ENCODE peak calls at places on chromosomes 16 and 17, in six cellular contexts. One of them, this sample, is unnamed.

GRCh38 chr17:3845361-3845753 is 689 bp downstream of the NCBP3 start:
- DNase-seq in testis: peak
- DNase-seq in adrenal gland: peak
- DNase-seq in Peyer's patch: peak
- DNase-seq in breast epithelium: no peak
- DNase-seq in transverse colon: peak
- DNase-seq in this sample: no peak

GRCh38 chr17:1644493-1645206 is 882 bp downstream of the SCARF1 start:
- DNase-seq in adrenal gland: no peak
- DNase-seq in breast epithelium: no peak
- DNase-seq in Peyer's patch: peak
- DNase-seq in testis: no peak
- DNase-seq in transverse colon: no peak
- DNase-seq in this sample: no peak

GRCh38 chr17:59074494-59074893 is 32.2 kb downstream of the TRIM37 start:
- DNase-seq in Peyer's patch: no peak
- DNase-seq in transverse colon: no peak
- DNase-seq in testis: no peak
- DNase-seq in breast epithelium: no peak
- DNase-seq in adrenal gland: no peak
- DNase-seq in this sample: no peak

GRCh38 chr17:38903404-38903803 is 22.0 kb upstream of the LASP1NB start:
- DNase-seq in breast epithelium: no peak
- DNase-seq in transverse colon: no peak
- DNase-seq in testis: no peak
- DNase-seq in Peyer's patch: no peak
- DNase-seq in adrenal gland: no peak
- DNase-seq in this sample: no peak

GRCh38 chr17:68657166-68657940 is 56.2 kb upstream of the FAM20A start:
- DNase-seq in testis: no peak
- DNase-seq in Peyer's patch: no peak
- DNase-seq in adrenal gland: no peak
- DNase-seq in breast epithelium: no peak
- DNase-seq in transverse colon: no peak
- DNase-seq in this sample: no peak

GRCh38 chr17:67435122-67435521 is 58.0 kb downstream of the PITPNC1 start:
- DNase-seq in transverse colon: peak
- DNase-seq in adrenal gland: peak
- DNase-seq in Peyer's patch: peak
- DNase-seq in testis: no peak
- DNase-seq in breast epithelium: no peak
- DNase-seq in this sample: peak

GRCh38 chr16:57462978-57463362 is 491 bp downstream of the POLR2C start:
- DNase-seq in testis: no peak
- DNase-seq in transverse colon: no peak
- DNase-seq in Peyer's patch: no peak
- DNase-seq in adrenal gland: no peak
- DNase-seq in breast epithelium: no peak
- DNase-seq in this sample: no peak

GRCh38 chr16:85460983-85461813 is 151.9 kb upstream of the GSE1 start:
- DNase-seq in Peyer's patch: no peak
- DNase-seq in breast epithelium: no peak
- DNase-seq in adrenal gland: no peak
- DNase-seq in testis: no peak
- DNase-seq in transverse colon: no peak
- DNase-seq in this sample: no peak

GRCh38 chr17:75783069-75783783 is 1.4 kb upstream of the UNK start:
- DNase-seq in breast epithelium: no peak
- DNase-seq in adrenal gland: no peak
- DNase-seq in Peyer's patch: no peak
- DNase-seq in testis: no peak
- DNase-seq in transverse colon: no peak
- DNase-seq in this sample: no peak

GRCh38 chr16:58409316-58409973 is 17.2 kb downstream of the GINS3 start:
- DNase-seq in transverse colon: no peak
- DNase-seq in Peyer's patch: no peak
- DNase-seq in breast epithelium: peak
- DNase-seq in adrenal gland: peak
- DNase-seq in testis: peak
- DNase-seq in this sample: peak

GRCh38 chr17:68646626-68647526 is 45.7 kb upstream of the FAM20A start:
- DNase-seq in Peyer's patch: no peak
- DNase-seq in testis: no peak
- DNase-seq in adrenal gland: no peak
- DNase-seq in breast epithelium: no peak
- DNase-seq in transverse colon: no peak
- DNase-seq in this sample: peak

GRCh38 chr17:41678907-41679739 is 9.6 kb upstream of the EIF1 start:
- DNase-seq in testis: no peak
- DNase-seq in breast epithelium: no peak
- DNase-seq in adrenal gland: no peak
- DNase-seq in transverse colon: no peak
- DNase-seq in Peyer's patch: peak
- DNase-seq in this sample: no peak

GRCh38 chr17:1565860-1566259 is 3.3 kb upstream of the PITPNA start:
- DNase-seq in testis: no peak
- DNase-seq in Peyer's patch: no peak
- DNase-seq in breast epithelium: no peak
- DNase-seq in transverse colon: no peak
- DNase-seq in adrenal gland: no peak
- DNase-seq in this sample: no peak

GRCh38 chr16:72989203-72989991 is 58.5 kb downstream of the ZFHX3 start:
- DNase-seq in Peyer's patch: no peak
- DNase-seq in transverse colon: no peak
- DNase-seq in testis: peak
- DNase-seq in breast epithelium: no peak
- DNase-seq in adrenal gland: no peak
- DNase-seq in this sample: no peak

GRCh38 chr17:45234641-45235040 is 13.0 kb downstream of the FMNL1 start:
- DNase-seq in transverse colon: no peak
- DNase-seq in breast epithelium: no peak
- DNase-seq in adrenal gland: no peak
- DNase-seq in Peyer's patch: peak
- DNase-seq in testis: no peak
- DNase-seq in this sample: no peak

GRCh38 chr17:68383443-68384321 is 73.6 kb downstream of the WIPI1 start:
- DNase-seq in transverse colon: no peak
- DNase-seq in Peyer's patch: no peak
- DNase-seq in breast epithelium: no peak
- DNase-seq in testis: no peak
- DNase-seq in adrenal gland: peak
- DNase-seq in this sample: no peak

GRCh38 chr17:60554377-60554788 is 28.3 kb upstream of the APPBP2 start:
- DNase-seq in breast epithelium: no peak
- DNase-seq in adrenal gland: peak
- DNase-seq in transverse colon: no peak
- DNase-seq in Peyer's patch: no peak
- DNase-seq in testis: peak
- DNase-seq in this sample: peak

GRCh38 chr16:10511829-10512228 is 68.6 kb downstream of the EMP2 start:
- DNase-seq in transverse colon: no peak
- DNase-seq in testis: no peak
- DNase-seq in breast epithelium: no peak
- DNase-seq in Peyer's patch: no peak
- DNase-seq in adrenal gland: no peak
- DNase-seq in this sample: no peak

GRCh38 chr17:4852504-4853075 is 19.4 kb downstream of the MINK1 start:
- DNase-seq in breast epithelium: no peak
- DNase-seq in transverse colon: no peak
- DNase-seq in testis: no peak
- DNase-seq in adrenal gland: no peak
- DNase-seq in Peyer's patch: no peak
- DNase-seq in this sample: no peak

GRCh38 chr16:22195445-22195694 is 10.7 kb upstream of the EEF2K start:
- DNase-seq in testis: no peak
- DNase-seq in transverse colon: no peak
- DNase-seq in adrenal gland: no peak
- DNase-seq in Peyer's patch: no peak
- DNase-seq in breast epithelium: no peak
- DNase-seq in this sample: no peak

GRCh38 chr16:22202261-22202637 is 3.8 kb upstream of the EEF2K start:
- DNase-seq in breast epithelium: no peak
- DNase-seq in testis: no peak
- DNase-seq in adrenal gland: no peak
- DNase-seq in Peyer's patch: no peak
- DNase-seq in transverse colon: no peak
- DNase-seq in this sample: no peak

GRCh38 chr16:22195695-22196558 is 10.2 kb upstream of the EEF2K start:
- DNase-seq in breast epithelium: peak
- DNase-seq in adrenal gland: peak
- DNase-seq in testis: peak
- DNase-seq in transverse colon: peak
- DNase-seq in Peyer's patch: peak
- DNase-seq in this sample: peak

GRCh38 chr16:22194707-22195444 is 11.2 kb upstream of the EEF2K start:
- DNase-seq in Peyer's patch: no peak
- DNase-seq in breast epithelium: no peak
- DNase-seq in adrenal gland: peak
- DNase-seq in transverse colon: no peak
- DNase-seq in testis: no peak
- DNase-seq in this sample: no peak

GRCh38 chr16:22198547-22199293 is 7.4 kb upstream of the EEF2K start:
- DNase-seq in testis: no peak
- DNase-seq in transverse colon: no peak
- DNase-seq in breast epithelium: no peak
- DNase-seq in adrenal gland: no peak
- DNase-seq in Peyer's patch: no peak
- DNase-seq in this sample: no peak
- TF ChIP-seq CTCF in testis: no peak
- TF ChIP-seq CTCF in transverse colon: no peak
- TF ChIP-seq CTCF in breast epithelium: no peak
- TF ChIP-seq CTCF in adrenal gland: no peak
- TF ChIP-seq CTCF in Peyer's patch: no peak
- TF ChIP-seq CTCF in this sample: no peak

GRCh38 chr16:4371481-4372314 is at the start of gene VASN:
- DNase-seq in transverse colon: peak
- DNase-seq in breast epithelium: peak
- DNase-seq in testis: peak
- DNase-seq in adrenal gland: peak
- DNase-seq in Peyer's patch: peak
- DNase-seq in this sample: peak
- TF ChIP-seq POLR2A in transverse colon: peak
- TF ChIP-seq POLR2A in breast epithelium: peak
- TF ChIP-seq POLR2A in testis: peak
- TF ChIP-seq POLR2A in adrenal gland: peak
- TF ChIP-seq POLR2A in Peyer's patch: no peak
- TF ChIP-seq POLR2A in this sample: no peak

DNA sequence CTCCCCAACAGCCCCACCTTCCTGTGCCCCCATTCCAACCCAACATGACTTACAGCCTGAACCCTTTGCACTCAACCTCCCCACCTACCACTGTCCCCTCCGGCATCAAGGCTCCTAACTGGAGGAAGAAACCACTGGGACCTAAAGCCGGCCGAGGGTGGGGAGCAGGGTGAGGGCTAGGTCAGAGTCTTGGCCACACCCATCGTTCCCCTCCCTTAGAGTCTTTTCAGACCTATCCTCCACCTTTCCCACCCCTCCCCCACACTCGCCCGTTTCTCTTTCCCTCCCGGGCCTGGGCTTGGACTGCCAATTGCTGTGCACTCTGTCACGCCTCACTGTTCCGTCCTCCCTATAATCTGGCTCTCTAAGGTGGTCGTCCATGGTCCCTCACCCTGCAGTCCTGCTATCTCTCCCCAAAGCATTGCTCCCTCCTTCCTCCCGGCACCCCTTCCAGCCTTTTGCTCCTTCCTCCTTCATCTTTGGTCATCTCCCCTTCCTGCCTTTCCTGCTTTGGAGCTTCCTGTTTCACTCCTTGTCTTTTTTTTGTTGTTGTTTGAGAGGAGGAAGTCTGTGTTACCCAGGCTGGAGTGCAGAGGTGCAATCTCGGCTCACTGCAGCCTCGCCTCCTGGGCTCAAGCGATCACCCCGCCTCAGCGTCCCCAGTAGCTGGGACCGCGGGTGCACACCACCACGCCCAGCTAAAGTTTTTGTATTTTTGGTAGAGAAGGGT is 958 bp upstream of the CLDN7 start:
- DNase-seq in Peyer's patch: peak
- DNase-seq in breast epithelium: peak
- DNase-seq in adrenal gland: peak
- DNase-seq in transverse colon: peak
- DNase-seq in testis: no peak
- DNase-seq in this sample: no peak
- H3K4me3 ChIP-seq in Peyer's patch: peak
- H3K4me3 ChIP-seq in breast epithelium: peak
- H3K4me3 ChIP-seq in adrenal gland: no peak
- H3K4me3 ChIP-seq in transverse colon: peak
- H3K4me3 ChIP-seq in testis: no peak
- H3K4me3 ChIP-seq in this sample: peak

GRCh38 chr16:1126044-1126443 is 26.9 kb upstream of the CACNA1H start:
- DNase-seq in adrenal gland: no peak
- DNase-seq in transverse colon: no peak
- DNase-seq in testis: no peak
- DNase-seq in Peyer's patch: no peak
- DNase-seq in breast epithelium: no peak
- DNase-seq in this sample: no peak
- TF ChIP-seq CTCF in adrenal gland: no peak
- TF ChIP-seq CTCF in transverse colon: no peak
- TF ChIP-seq CTCF in testis: no peak
- TF ChIP-seq CTCF in Peyer's patch: no peak
- TF ChIP-seq CTCF in breast epithelium: no peak
- TF ChIP-seq CTCF in this sample: no peak

GRCh38 chr17:58001461-58002124 is 5.5 kb downstream of the SRSF1 start:
- DNase-seq in breast epithelium: no peak
- DNase-seq in Peyer's patch: no peak
- DNase-seq in testis: no peak
- DNase-seq in adrenal gland: no peak
- DNase-seq in transverse colon: no peak
- DNase-seq in this sample: no peak
- TF ChIP-seq POLR2A in breast epithelium: no peak
- TF ChIP-seq POLR2A in Peyer's patch: no peak
- TF ChIP-seq POLR2A in testis: no peak
- TF ChIP-seq POLR2A in adrenal gland: no peak
- TF ChIP-seq POLR2A in transverse colon: no peak
- TF ChIP-seq POLR2A in this sample: no peak

This sample was measured in stomach.